ENCODE peak calls at places on chromosomes 5 and 9, in four cellular contexts. One of them, this sample, is unnamed.

GRCh38 chr5:154575869-154576806 is 98.1 kb upstream of the HAND1 start:
- DNase-seq in colonic mucosa: no peak
- DNase-seq in sigmoid colon: no peak
- DNase-seq in fibroblast of pulmonary artery: no peak
- DNase-seq in this sample: no peak

GRCh38 chr9:126113176-126113575 is 213.5 kb upstream of the MVB12B start:
- DNase-seq in colonic mucosa: no peak
- DNase-seq in sigmoid colon: peak; percentile 26
- DNase-seq in fibroblast of pulmonary artery: no peak
- DNase-seq in this sample: no peak

GRCh38 chr9:3027260-3027659 is 183.4 kb upstream of the PUM3 start:
- DNase-seq in sigmoid colon: no peak
- DNase-seq in colonic mucosa: no peak
- DNase-seq in fibroblast of pulmonary artery: no peak
- DNase-seq in this sample: no peak

GRCh38 chr9:18855636-18856035 is 177.4 kb downstream of the SAXO1 start:
- DNase-seq in fibroblast of pulmonary artery: peak; percentile 23
- DNase-seq in colonic mucosa: no peak
- DNase-seq in sigmoid colon: no peak
- DNase-seq in this sample: no peak

GRCh38 chr5:135398160-135398854 is 724 bp downstream of the MACROH2A1 start:
- DNase-seq in fibroblast of pulmonary artery: peak; percentile 23
- DNase-seq in colonic mucosa: peak; percentile 85
- DNase-seq in sigmoid colon: no peak
- DNase-seq in this sample: no peak

GRCh38 chr5:1159774-1160406 is 41.5 kb upstream of the SLC6A19 start:
- DNase-seq in colonic mucosa: no peak
- DNase-seq in sigmoid colon: no peak
- DNase-seq in fibroblast of pulmonary artery: no peak
- DNase-seq in this sample: no peak

GRCh38 chr5:37940931-37941623 is 101.2 kb upstream of the GDNF start:
- DNase-seq in colonic mucosa: no peak
- DNase-seq in sigmoid colon: no peak
- DNase-seq in fibroblast of pulmonary artery: no peak
- DNase-seq in this sample: no peak

GRCh38 chr9:91426123-91426745 is 2.6 kb upstream of the NFIL3 start:
- DNase-seq in sigmoid colon: no peak
- DNase-seq in fibroblast of pulmonary artery: peak; percentile 66
- DNase-seq in colonic mucosa: no peak
- DNase-seq in this sample: no peak

GRCh38 chr9:118455259-118455658 is 751.1 kb downstream of the TLR4 start:
- DNase-seq in colonic mucosa: no peak
- DNase-seq in fibroblast of pulmonary artery: no peak
- DNase-seq in sigmoid colon: no peak
- DNase-seq in this sample: no peak

GRCh38 chr5:174446988-174447387 is 277.4 kb upstream of the MSX2 start:
- DNase-seq in fibroblast of pulmonary artery: no peak
- DNase-seq in sigmoid colon: no peak
- DNase-seq in colonic mucosa: no peak
- DNase-seq in this sample: no peak

GRCh38 chr5:151720195-151720594 is 33.5 kb upstream of the SPARC start:
- DNase-seq in colonic mucosa: no peak
- DNase-seq in sigmoid colon: no peak
- DNase-seq in fibroblast of pulmonary artery: no peak
- DNase-seq in this sample: no peak

GRCh38 chr5:174698156-174698555 is 26.2 kb upstream of the MSX2 start:
- DNase-seq in colonic mucosa: no peak
- DNase-seq in fibroblast of pulmonary artery: no peak
- DNase-seq in sigmoid colon: no peak
- DNase-seq in this sample: no peak

GRCh38 chr5:74035521-74035937 is 409.5 kb downstream of the ARHGEF28 start:
- DNase-seq in colonic mucosa: peak; percentile 25
- DNase-seq in fibroblast of pulmonary artery: peak; percentile 85
- DNase-seq in sigmoid colon: no peak
- DNase-seq in this sample: no peak

GRCh38 chr9:12859704-12860251 is 85.0 kb downstream of the LURAP1L start:
- DNase-seq in fibroblast of pulmonary artery: peak; percentile 87
- DNase-seq in colonic mucosa: peak; percentile 60
- DNase-seq in sigmoid colon: no peak
- DNase-seq in this sample: no peak

GRCh38 chr9:86485359-86485758 is 131.1 kb upstream of the TUT7 start:
- DNase-seq in fibroblast of pulmonary artery: no peak
- DNase-seq in sigmoid colon: no peak
- DNase-seq in colonic mucosa: no peak
- DNase-seq in this sample: no peak

GRCh38 chr5:37735649-37736347 is 104.0 kb downstream of the GDNF start:
- DNase-seq in colonic mucosa: no peak
- DNase-seq in sigmoid colon: no peak
- DNase-seq in fibroblast of pulmonary artery: no peak
- DNase-seq in this sample: no peak

DNA sequence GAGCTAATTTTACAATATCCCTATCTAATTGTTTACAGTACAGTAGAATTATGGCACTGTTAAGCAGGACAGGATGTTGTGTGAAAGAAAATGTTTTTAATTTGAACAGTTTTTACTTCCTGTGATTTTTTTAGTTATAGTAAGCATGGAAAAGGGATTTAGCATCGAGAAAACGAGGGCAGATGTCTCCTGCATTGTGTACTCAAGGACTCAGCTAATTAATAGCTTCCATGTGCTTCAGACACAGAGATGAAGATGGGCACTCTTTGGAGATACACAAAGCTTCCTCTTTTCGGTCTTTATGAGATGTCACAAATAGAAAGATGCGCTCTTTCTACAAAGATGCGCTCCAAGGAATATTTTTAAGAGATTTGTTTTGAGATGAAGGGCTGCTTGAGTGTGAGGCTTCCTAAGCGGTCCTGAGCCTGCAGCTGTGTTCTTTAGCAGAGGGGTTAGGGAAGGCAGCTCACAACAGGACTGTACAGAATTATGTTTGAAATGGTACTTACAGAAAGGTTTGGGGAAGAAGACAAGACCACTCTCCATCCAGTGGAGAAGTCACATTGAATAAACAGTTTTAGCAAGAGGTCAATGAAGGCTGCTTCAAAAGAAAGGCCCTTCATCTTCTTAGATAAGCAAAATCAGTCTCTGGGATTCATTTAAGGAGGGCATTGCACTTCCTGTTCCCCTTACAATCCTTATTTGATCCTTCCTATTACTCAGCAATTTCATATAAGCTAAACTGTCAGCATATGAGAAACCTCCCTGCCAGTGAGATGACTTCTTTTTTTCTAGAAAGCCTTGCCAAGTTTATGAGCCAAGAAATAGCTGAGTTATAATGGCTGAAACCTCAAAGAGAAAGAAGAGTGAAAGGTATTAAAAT is 311.5 kb downstream of the EFNA5 start:
- DNase-seq in sigmoid colon: no peak
- DNase-seq in fibroblast of pulmonary artery: peak; percentile 72
- DNase-seq in colonic mucosa: no peak
- DNase-seq in this sample: no peak
- TF ChIP-seq CTCF in sigmoid colon: no peak
- TF ChIP-seq CTCF in fibroblast of pulmonary artery: no peak
- TF ChIP-seq CTCF in colonic mucosa: no peak
- TF ChIP-seq CTCF in this sample: no peak

GRCh38 chr9:85368781-85369180 is 373.0 kb downstream of the AGTPBP1 start:
- DNase-seq in fibroblast of pulmonary artery: no peak
- DNase-seq in colonic mucosa: no peak
- DNase-seq in sigmoid colon: no peak
- DNase-seq in this sample: no peak
- TF ChIP-seq CTCF in fibroblast of pulmonary artery: no peak
- TF ChIP-seq CTCF in colonic mucosa: no peak
- TF ChIP-seq CTCF in sigmoid colon: no peak
- TF ChIP-seq CTCF in this sample: no peak

DNA sequence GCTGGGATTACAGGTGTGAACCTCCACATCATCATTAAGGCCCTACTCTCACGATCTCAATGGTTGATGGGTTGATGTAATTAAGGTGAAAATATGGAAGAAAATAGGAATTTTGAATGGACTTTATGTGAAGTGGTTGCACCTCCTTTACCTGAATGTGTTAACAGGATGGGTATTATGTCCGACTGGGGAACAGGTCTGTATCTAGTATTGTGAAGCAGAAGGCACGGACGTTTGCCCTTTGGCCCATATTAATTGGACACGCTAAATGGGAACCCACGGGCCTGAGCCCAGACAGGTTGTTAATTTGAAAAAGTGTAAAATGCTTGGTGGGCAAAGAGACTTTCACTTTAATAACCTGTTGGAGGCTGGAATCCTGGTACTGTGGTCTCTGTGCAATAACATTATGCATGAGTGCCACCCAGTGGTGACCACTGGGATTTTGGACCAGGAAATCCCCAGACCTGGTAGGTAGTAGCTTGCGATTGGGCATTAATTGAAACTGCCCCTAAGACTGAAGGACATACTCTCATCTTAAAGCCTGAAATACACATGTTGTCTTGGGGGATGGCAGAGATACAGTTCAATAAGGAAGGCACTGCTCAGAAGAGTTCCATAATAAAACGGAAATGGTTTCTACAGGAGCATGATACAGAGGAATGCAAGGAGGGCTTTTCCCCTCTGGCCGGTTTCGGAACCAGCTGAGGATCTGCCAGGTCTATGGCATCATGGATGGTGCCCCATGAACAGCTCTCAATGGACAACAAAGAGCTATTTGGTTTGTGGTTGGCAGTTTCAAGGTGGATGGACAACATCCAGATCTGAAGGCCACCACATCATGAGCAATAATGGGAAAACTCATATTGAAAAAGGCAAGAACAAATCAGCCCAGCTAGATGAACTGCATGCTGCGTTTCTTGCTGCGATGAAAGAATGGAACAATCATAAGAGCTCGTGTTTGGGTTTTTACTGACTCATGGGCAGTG is 26.2 kb upstream of the BICD2 start:
- DNase-seq in sigmoid colon: peak; percentile 81
- DNase-seq in colonic mucosa: peak; percentile 86
- DNase-seq in fibroblast of pulmonary artery: peak; percentile 86
- DNase-seq in this sample: peak; percentile 83
- TF ChIP-seq CTCF in sigmoid colon: peak; percentile 76
- TF ChIP-seq CTCF in colonic mucosa: peak; percentile 78
- TF ChIP-seq CTCF in fibroblast of pulmonary artery: peak; percentile 88
- TF ChIP-seq CTCF in this sample: no peak

DNA sequence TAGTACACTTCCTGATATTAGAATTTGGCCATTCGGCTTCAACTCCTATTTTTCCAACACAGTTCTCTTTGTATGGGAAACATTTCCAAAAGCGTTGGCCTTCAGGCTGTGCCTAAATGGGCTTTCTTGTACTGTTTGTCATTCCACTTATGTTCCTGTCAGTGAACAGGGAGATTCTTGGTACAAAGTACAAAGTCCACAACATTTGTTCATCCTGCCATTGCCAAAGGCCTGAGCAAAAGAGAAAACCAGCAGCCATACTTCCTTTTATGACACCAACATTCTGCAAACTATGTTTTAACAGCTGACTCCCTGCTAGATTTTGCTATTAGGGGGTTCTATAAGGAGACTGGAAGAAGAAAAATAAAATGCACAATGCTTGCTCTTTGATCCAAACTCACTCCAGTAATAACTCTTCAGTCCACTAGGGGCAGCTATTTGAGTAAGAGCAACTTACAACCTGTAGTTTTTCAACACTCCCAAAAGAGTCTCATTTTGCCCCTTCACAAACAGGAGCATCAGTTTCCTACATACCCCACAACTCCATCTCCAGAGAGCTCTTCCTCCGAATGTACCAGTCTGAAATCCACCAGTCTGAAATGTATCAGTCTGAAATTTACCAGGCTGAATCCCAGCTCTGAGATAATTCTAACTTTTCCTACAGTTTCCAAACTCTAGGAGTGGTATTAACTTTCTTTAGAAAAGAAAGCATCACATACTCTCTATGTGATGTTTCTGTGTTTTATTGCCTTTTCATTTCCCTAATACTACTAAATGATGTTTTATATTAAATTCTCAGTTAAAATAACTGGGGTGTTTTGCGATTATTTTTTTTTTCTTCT is 693.8 kb downstream of the DNAH5 start:
- DNase-seq in sigmoid colon: no peak
- DNase-seq in colonic mucosa: no peak
- DNase-seq in fibroblast of pulmonary artery: no peak
- DNase-seq in this sample: no peak
- TF ChIP-seq CTCF in sigmoid colon: no peak
- TF ChIP-seq CTCF in colonic mucosa: no peak
- TF ChIP-seq CTCF in fibroblast of pulmonary artery: peak; percentile 24
- TF ChIP-seq CTCF in this sample: peak; percentile 6

DNA sequence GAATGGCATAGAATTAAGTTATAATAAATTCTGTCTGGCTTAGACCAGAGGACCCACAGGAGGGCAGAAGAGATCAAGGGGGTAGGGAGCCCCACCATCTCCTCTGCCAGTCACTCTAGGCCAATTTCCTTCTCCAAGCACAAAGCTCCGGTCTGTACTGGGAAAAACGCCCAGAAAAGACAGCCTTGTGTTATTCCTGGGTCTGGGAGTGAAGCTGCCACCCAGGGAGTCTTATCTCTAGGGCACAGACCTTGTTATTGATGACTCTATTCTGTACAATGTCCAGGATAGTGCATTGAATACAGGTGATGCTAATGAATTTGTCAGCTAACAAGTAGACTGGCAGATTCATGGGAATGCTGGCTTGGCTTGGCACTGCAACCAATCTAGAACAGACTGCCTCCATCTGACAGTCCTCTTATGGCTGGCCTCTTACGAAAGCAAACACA is 60.7 kb downstream of the MED27 start:
- DNase-seq in colonic mucosa: no peak
- DNase-seq in fibroblast of pulmonary artery: peak; percentile 21
- DNase-seq in sigmoid colon: no peak
- DNase-seq in this sample: no peak
- TF ChIP-seq CTCF in colonic mucosa: no peak
- TF ChIP-seq CTCF in fibroblast of pulmonary artery: no peak
- TF ChIP-seq CTCF in sigmoid colon: no peak
- TF ChIP-seq CTCF in this sample: no peak

GRCh38 chr5:43231977-43232376 is 40.0 kb downstream of the NIM1K start:
- DNase-seq in sigmoid colon: no peak
- DNase-seq in fibroblast of pulmonary artery: peak; percentile 7
- DNase-seq in colonic mucosa: no peak
- DNase-seq in this sample: no peak

GRCh38 chr5:43225649-43226245 is 33.7 kb downstream of the NIM1K start:
- DNase-seq in colonic mucosa: no peak
- DNase-seq in sigmoid colon: no peak
- DNase-seq in fibroblast of pulmonary artery: no peak
- DNase-seq in this sample: no peak

GRCh38 chr5:43232943-43233833 is 41.2 kb downstream of the NIM1K start:
- DNase-seq in fibroblast of pulmonary artery: no peak
- DNase-seq in colonic mucosa: no peak
- DNase-seq in sigmoid colon: no peak
- DNase-seq in this sample: no peak

DNA sequence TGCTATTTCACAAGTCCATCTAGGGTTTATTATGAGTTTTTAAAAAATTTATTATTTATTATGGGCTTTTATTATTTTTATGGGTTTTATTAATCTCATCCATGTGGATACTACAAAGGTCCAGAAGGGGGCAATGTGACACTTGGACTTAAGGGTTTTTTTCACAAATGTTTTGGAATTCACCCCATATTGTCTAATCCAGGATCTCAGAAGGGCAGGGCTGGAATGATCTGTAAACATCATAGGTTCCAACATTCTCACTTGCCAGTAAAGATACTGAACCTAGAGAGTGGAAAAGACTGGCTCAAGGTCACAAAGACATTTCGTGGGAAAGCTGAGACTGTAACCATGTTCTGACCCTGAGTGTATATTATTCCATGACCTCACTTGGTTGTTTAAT is 35.6 kb downstream of the NIM1K start:
- DNase-seq in sigmoid colon: no peak
- DNase-seq in fibroblast of pulmonary artery: peak; percentile 78
- DNase-seq in colonic mucosa: no peak
- DNase-seq in this sample: no peak
- TF ChIP-seq CTCF in sigmoid colon: no peak
- TF ChIP-seq CTCF in fibroblast of pulmonary artery: peak; percentile 62
- TF ChIP-seq CTCF in colonic mucosa: no peak
- TF ChIP-seq CTCF in this sample: no peak

GRCh38 chr5:107542428-107542827 is 128.3 kb downstream of the EFNA5 start:
- DNase-seq in fibroblast of pulmonary artery: peak; percentile 98
- DNase-seq in sigmoid colon: peak; percentile 87
- DNase-seq in colonic mucosa: peak; percentile 40
- DNase-seq in this sample: peak; percentile 77
- TF ChIP-seq CTCF in fibroblast of pulmonary artery: no peak
- TF ChIP-seq CTCF in sigmoid colon: no peak
- TF ChIP-seq CTCF in colonic mucosa: no peak
- TF ChIP-seq CTCF in this sample: no peak